ENCODE peak calls at places on chromosome 19, in eight cellular contexts. I is tibial artery; Y is A172; G is progenitor cell of endocrine pancreas; A is Calu3; B is nucleus accumbens; W is activated T-cell treated with anti-CD3 and anti-CD28 coated beads, Interleukin-2, amount 50 U/mL, for 72 hours; J is stimulated activated CD8-positive, alpha-beta memory T cell treated with anti-CD3 and anti-CD28 coated beads, Interleukin-15, amount 100 ng/mL, for 48 hours. V is an unnamed sample.

GRCh38 chr19:46985532-46986415 is 33.9 kb upstream of the NPAS1 start:
- DNase-seq in A (no peak), Y (no peak), I (no peak), J (no peak), W (no peak), B (no peak), G (no peak), V (no peak)

GRCh38 chr19:10612515-10613119 is 12.7 kb upstream of the SLC44A2 start:
- DNase-seq in I (peak; percentile 81), Y (no peak), G (no peak), B (peak; percentile 35), A (peak; percentile 55), W (no peak), J (no peak), V (no peak)

GRCh38 chr19:57244513-57244912 is 4.1 kb downstream of the ZNF805 start:
- DNase-seq in I (no peak), B (no peak), W (no peak), J (no peak), A (no peak), G (no peak), Y (no peak), V (no peak)

GRCh38 chr19:45045671-45046353 is 7.0 kb downstream of the CLASRP start:
- DNase-seq in Y (no peak), B (peak; percentile 73), G (no peak), W (no peak), I (no peak), J (no peak), A (no peak), V (peak; percentile 73)

GRCh38 chr19:20247016-20247683 is 80.1 kb downstream of the ZNF486 start:
- DNase-seq in I (no peak), Y (no peak), A (no peak), B (peak; percentile 37), J (no peak), G (peak; percentile 29), W (peak; percentile 26), V (peak; percentile 15)

GRCh38 chr19:1001538-1002166 is 1.4 kb downstream of the GRIN3B start:
- DNase-seq in A (peak; percentile 65), I (no peak), B (no peak), J (peak; percentile 48), Y (no peak), W (peak; percentile 84), G (peak; percentile 69), V (no peak)

GRCh38 chr19:5321851-5322681 is 18.5 kb downstream of the PTPRS start:
- DNase-seq in B (no peak), I (no peak), Y (no peak), J (peak; percentile 28), A (no peak), W (peak; percentile 35), G (no peak), V (peak; percentile 57)

GRCh38 chr19:3434630-3435553 is 45.4 kb downstream of the SMIM24 start:
- DNase-seq in Y (peak; percentile 88), J (peak; percentile 96), G (peak; percentile 90), I (peak; percentile 95), A (peak; percentile 93), W (peak; percentile 98), B (peak; percentile 88), V (peak; percentile 92)

GRCh38 chr19:3968556-3969434 is 2.1 kb downstream of the DAPK3 start:
- DNase-seq in Y (peak; percentile 100), B (no peak), A (peak; percentile 88), W (no peak), J (no peak), I (peak; percentile 94), G (peak; percentile 71), V (no peak)

GRCh38 chr19:2287585-2287984 is 5.6 kb upstream of the PEAK3 start:
- DNase-seq in Y (no peak), I (no peak), J (no peak), B (no peak), G (no peak), A (no peak), W (no peak), V (no peak)

GRCh38 chr19:40555978-40556689 is 20.5 kb upstream of the SHKBP1 start:
- DNase-seq in A (no peak), G (no peak), B (no peak), W (no peak), I (no peak), Y (no peak), J (no peak), V (no peak)

GRCh38 chr19:17109962-17110598 is 34.5 kb downstream of the MYO9B start:
- DNase-seq in A (no peak), Y (no peak), G (no peak), J (peak; percentile 40), I (peak; percentile 72), W (peak; percentile 16), B (no peak), V (no peak)

GRCh38 chr19:55386515-55386947 is 799 bp downstream of the RPL28 start:
- DNase-seq in I (no peak), Y (no peak), W (no peak), J (no peak), A (no peak), G (no peak), B (no peak), V (no peak)

GRCh38 chr19:2552859-2553258 is 76.9 kb downstream of the GADD45B start:
- DNase-seq in B (no peak), I (no peak), A (no peak), G (no peak), J (no peak), W (peak; percentile 62), Y (peak; percentile 74), V (no peak)

GRCh38 chr19:48741222-48741999 is 1.0 kb upstream of the RASIP1 start:
- DNase-seq in J (no peak), B (no peak), Y (no peak), G (no peak), A (peak; percentile 37), W (peak; percentile 68), I (no peak), V (no peak)

GRCh38 chr19:33300016-33300981 is 2.0 kb downstream of the CEBPA start:
- DNase-seq in Y (no peak), I (no peak), J (no peak), A (no peak), B (no peak), G (no peak), W (no peak), V (no peak)

GRCh38 chr19:54792814-54793213 is 10.6 kb upstream of the KIR2DL4 start:
- DNase-seq in Y (no peak), G (no peak), A (no peak), J (no peak), W (no peak), B (no peak), I (no peak), V (no peak)

GRCh38 chr19:15810335-15810734 is 5.1 kb downstream of the OR10H1 start:
- DNase-seq in A (no peak), Y (no peak), G (no peak), W (no peak), J (no peak), I (no peak), B (no peak), V (no peak)

GRCh38 chr19:4991996-4992698 is 23.2 kb downstream of the KDM4B start:
- DNase-seq in W (no peak), G (no peak), A (no peak), I (no peak), B (no peak), Y (no peak), J (no peak), V (no peak)

GRCh38 chr19:33332248-33332647 is 29.9 kb upstream of the CEBPA start:
- DNase-seq in A (no peak), Y (no peak), I (peak; percentile 39), W (no peak), J (no peak), G (no peak), B (no peak), V (no peak)

GRCh38 chr19:37218592-37218935 is 550 bp downstream of the ZNF383 start:
- DNase-seq in J (no peak), G (no peak), B (no peak), A (no peak), W (peak; percentile 46), I (no peak), Y (no peak), V (no peak)

GRCh38 chr19:13024958-13025653 is 29.8 kb downstream of the NFIX start:
- DNase-seq in B (no peak), W (no peak), A (no peak), G (no peak), J (no peak), I (no peak), Y (no peak), V (no peak)

GRCh38 chr19:19752760-19753403 is 20.0 kb upstream of the ZNF14 start:
- DNase-seq in B (no peak), W (no peak), G (no peak), J (no peak), A (no peak), I (no peak), Y (no peak), V (no peak)

GRCh38 chr19:48487944-48488343 is 18.8 kb downstream of the CYTH2 start:
- DNase-seq in A (peak; percentile 97), B (no peak), J (no peak), Y (peak; percentile 89), G (no peak), W (no peak), I (no peak), V (peak; percentile 73)

GRCh38 chr19:41325947-41326706 is 16.2 kb downstream of the CCDC97 start:
- DNase-seq in Y (no peak), A (peak; percentile 30), B (no peak), J (no peak), W (peak; percentile 39), I (peak; percentile 31), G (no peak), V (peak; percentile 43)

GRCh38 chr19:3536429-3537100 is 2.4 kb upstream of the TEKTIP1 start:
- DNase-seq in I (peak; percentile 32), J (no peak), G (no peak), W (no peak), B (peak; percentile 25), A (no peak), Y (no peak), V (no peak)

GRCh38 chr19:12802267-12803106 is 618 bp downstream of the THSD8 start:
- DNase-seq in W (no peak), A (no peak), Y (no peak), G (no peak), I (no peak), B (no peak), J (no peak), V (no peak)

GRCh38 chr19:40309666-40310065 is 24.5 kb upstream of the AKT2 start:
- DNase-seq in J (no peak), Y (no peak), A (no peak), G (no peak), B (no peak), I (no peak), W (no peak), V (no peak)

GRCh38 chr19:48746120-48746519 is 589 bp downstream of the IZUMO1 start:
- DNase-seq in B (no peak), I (no peak), G (no peak), W (no peak), J (no peak), A (no peak), Y (no peak), V (no peak)

GRCh38 chr19:19461306-19461670 is 54.1 kb downstream of the TSSK6 start:
- DNase-seq in W (no peak), B (no peak), I (no peak), A (no peak), G (no peak), Y (no peak), J (no peak), V (no peak)

GRCh38 chr19:21256722-21257121 is 72.5 kb downstream of the ZNF708 start:
- DNase-seq in W (no peak), B (no peak), Y (no peak), I (no peak), A (no peak), G (no peak), J (no peak), V (no peak)

GRCh38 chr19:48962029-48962848 is 2.9 kb upstream of the FTL start:
- DNase-seq in I (no peak), B (no peak), A (peak; percentile 76), W (peak; percentile 82), G (no peak), J (no peak), Y (peak; percentile 64), V (no peak)

GRCh38 chr19:52637718-52638585 is at the start of gene ZNF83:
- DNase-seq in A (peak; percentile 78), B (peak; percentile 79), I (peak; percentile 99), J (peak; percentile 74), W (peak; percentile 97), G (peak; percentile 98), Y (peak; percentile 89), V (peak; percentile 90)

GRCh38 chr19:10552596-10553053 is 8.9 kb downstream of the ATG4D start:
- DNase-seq in I (no peak), Y (peak; percentile 34), J (no peak), W (no peak), A (no peak), G (no peak), B (no peak), V (no peak)

V was measured in occipital lobe.